ENCODE peak calls at places on chromosome 1, in ten cellular contexts. C is AG04450, Z is cardiac muscle cell, X is testis, W is heart right ventricle, E is transverse colon, T is suprapubic skin, Q is SK-N-MC, B is mucosa of descending colon, I is A549. P is an unnamed sample.

GRCh38 chr1:78114034-78114956 is 68.5 kb downstream of the GIPC2 start:
- DNase-seq in I (peak; percentile 48), X (peak; percentile 69), C (peak; percentile 53), T (peak; percentile 68), Z (peak; percentile 88), E (peak; percentile 54), Q (peak; percentile 72), W (peak; percentile 66), B (no peak), P (peak; percentile 68)

GRCh38 chr1:180672105-180672504 is 40.3 kb downstream of the XPR1 start:
- DNase-seq in E (no peak), I (no peak), W (no peak), Z (no peak), Q (no peak), X (no peak), B (no peak), C (no peak), T (no peak), P (no peak)

GRCh38 chr1:21216835-21217811 is 40.4 kb upstream of the EIF4G3 start:
- DNase-seq in X (peak; percentile 79), W (no peak), I (peak; percentile 14), Z (peak; percentile 51), T (no peak), E (peak; percentile 63), B (peak; percentile 61), C (no peak), Q (peak; percentile 5), P (peak; percentile 59)

GRCh38 chr1:84772428-84772943 is 82.2 kb upstream of the SSX2IP start:
- DNase-seq in E (peak; percentile 86), Z (peak; percentile 90), B (peak; percentile 57), T (peak; percentile 86), Q (peak; percentile 34), C (peak; percentile 59), I (peak; percentile 54), W (peak; percentile 78), X (peak; percentile 88), P (peak; percentile 58)

GRCh38 chr1:38101037-38101782 is 54.6 kb upstream of the POU3F1 start:
- DNase-seq in B (no peak), Q (no peak), Z (no peak), T (no peak), W (no peak), E (no peak), C (no peak), I (no peak), X (no peak), P (no peak)

GRCh38 chr1:23964235-23964668 is 4.6 kb downstream of the PNRC2 start:
- DNase-seq in I (no peak), Q (no peak), X (no peak), E (no peak), T (no peak), C (no peak), B (no peak), W (no peak), Z (peak; percentile 19), P (no peak)

GRCh38 chr1:174858301-174858700 is 141.4 kb upstream of the CACYBP start:
- DNase-seq in C (no peak), I (no peak), T (no peak), E (no peak), B (no peak), Q (no peak), Z (no peak), X (no peak), W (no peak), P (no peak)

GRCh38 chr1:181010789-181011188 is 11.9 kb downstream of the STX6 start:
- DNase-seq in Q (no peak), C (peak; percentile 32), E (no peak), T (no peak), X (no peak), B (no peak), Z (peak; percentile 67), I (no peak), W (no peak), P (no peak)

GRCh38 chr1:161864577-161864976 is 98.5 kb downstream of the ATF6 start:
- DNase-seq in X (peak; percentile 64), Z (peak; percentile 55), W (peak; percentile 11), Q (no peak), T (no peak), E (no peak), B (no peak), I (no peak), C (no peak), P (no peak)

GRCh38 chr1:44294588-44295007 is 60.5 kb downstream of the ERI3 start:
- DNase-seq in Z (peak; percentile 86), X (peak; percentile 85), W (peak; percentile 9), I (peak; percentile 28), B (peak; percentile 68), T (no peak), Q (no peak), C (peak; percentile 11), E (peak; percentile 64), P (peak; percentile 50)

GRCh38 chr1:43552813-43553212 is 22.1 kb downstream of the PTPRF start:
- DNase-seq in C (no peak), B (peak; percentile 77), Z (peak; percentile 81), I (no peak), T (no peak), Q (no peak), E (peak; percentile 74), X (no peak), W (peak; percentile 57), P (no peak)

GRCh38 chr1:233364695-233365539 is 37.4 kb downstream of the MAP3K21 start:
- DNase-seq in C (no peak), W (no peak), E (no peak), Q (peak; percentile 6), T (no peak), Z (peak; percentile 48), I (peak; percentile 21), B (no peak), X (no peak), P (no peak)

GRCh38 chr1:17719874-17720273 is 35.3 kb upstream of the ACTL8 start:
- DNase-seq in E (no peak), X (no peak), I (no peak), T (no peak), W (no peak), Q (no peak), Z (peak; percentile 46), C (no peak), B (no peak), P (no peak)

GRCh38 chr1:19960621-19961020 is 18.8 kb downstream of the PLA2G2A start:
- DNase-seq in W (no peak), Z (no peak), B (no peak), X (no peak), Q (no peak), I (no peak), C (no peak), E (no peak), T (no peak), P (no peak)

GRCh38 chr1:53956308-53957168 is 10.4 kb downstream of the LRRC42 start:
- DNase-seq in Q (no peak), T (no peak), X (no peak), C (no peak), E (no peak), W (no peak), Z (peak; percentile 21), B (no peak), I (no peak), P (peak; percentile 39)

GRCh38 chr1:53619811-53620619 is 118.9 kb downstream of the GLIS1 start:
- DNase-seq in X (peak; percentile 11), Q (no peak), W (no peak), B (no peak), I (no peak), Z (no peak), E (peak; percentile 6), T (peak; percentile 21), C (peak; percentile 8), P (no peak)

GRCh38 chr1:11847667-11848445 is at the start of gene NPPA:
- DNase-seq in C (no peak), E (no peak), W (peak; percentile 23), X (no peak), I (no peak), T (no peak), Z (no peak), B (no peak), Q (no peak), P (no peak)

GRCh38 chr1:67405473-67406245 is 24.5 kb downstream of the SERBP1 start:
- DNase-seq in I (no peak), Z (no peak), Q (no peak), T (no peak), E (no peak), B (no peak), X (no peak), C (no peak), W (no peak), P (no peak)

DNA sequence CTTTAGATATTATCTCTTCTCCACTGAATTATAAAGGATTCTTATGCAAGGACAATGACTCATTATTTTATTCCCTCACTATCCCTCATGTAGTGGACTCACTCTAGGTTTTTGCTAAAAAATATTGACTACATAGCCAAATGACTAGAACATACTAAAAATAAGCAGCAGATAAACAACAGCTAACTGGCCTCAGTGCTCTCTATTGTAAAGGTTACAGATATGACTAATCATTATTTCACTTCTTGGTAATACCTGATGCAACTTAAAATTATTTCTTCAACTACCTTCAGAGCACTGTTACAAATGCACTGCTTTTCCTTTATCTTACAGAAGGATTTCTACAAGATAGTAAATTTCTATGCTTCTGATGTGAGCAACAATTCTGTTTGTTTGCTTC is 147.6 kb upstream of the DEPDC1 start:
- DNase-seq in Z (no peak), E (no peak), Q (no peak), X (no peak), W (no peak), C (no peak), T (no peak), I (no peak), B (no peak), P (no peak)
- H3K9me3 ChIP-seq in Z (no peaks in the 10 kb centered on the region), E (no peaks in the 10 kb centered on the region), Q (no peaks in the 10 kb centered on the region), X (no peaks in the 10 kb centered on the region), W (no peaks in the 10 kb centered on the region), C (no peaks in the 10 kb centered on the region), T (no peaks in the 10 kb centered on the region), I (no peaks in the 10 kb centered on the region), B (no peaks in the 10 kb centered on the region), P (no peaks in the 10 kb centered on the region)

DNA sequence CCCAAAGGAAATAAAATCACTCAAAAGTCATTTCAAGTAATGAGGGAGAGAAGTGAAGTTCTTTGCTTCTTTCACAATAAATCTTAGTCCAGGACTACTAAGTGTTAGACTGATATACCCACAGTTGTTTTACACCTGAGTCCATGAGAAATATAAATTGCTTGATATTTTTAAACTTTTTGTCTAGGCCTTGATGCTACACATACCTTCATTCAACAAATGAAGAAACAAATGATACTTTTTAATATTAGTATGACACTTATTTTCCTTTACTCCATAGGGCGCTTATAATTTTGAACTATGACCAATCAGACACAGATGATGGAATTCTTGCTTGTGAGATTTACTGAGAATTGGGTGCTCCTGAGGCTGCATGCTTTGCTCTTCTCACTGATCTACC is at the start of gene OR14K1:
- DNase-seq in E (no peak), W (no peak), Q (no peak), X (no peak), I (no peak), C (no peak), T (no peak), B (no peak), Z (no peak), P (no peak)
- H3K9me3 ChIP-seq in E (no peaks in the 10 kb centered on the region), W (no peaks in the 10 kb centered on the region), Q (no peaks in the 10 kb centered on the region), X (no peaks in the 10 kb centered on the region), I (no peaks in the 10 kb centered on the region), C (peaks cover 13% of the 10 kb centered on the region), T (peaks cover 8% of the 10 kb centered on the region), B (no peaks in the 10 kb centered on the region), Z (no peaks in the 10 kb centered on the region), P (no peaks in the 10 kb centered on the region)

GRCh38 chr1:152162826-152163463 is 3.9 kb upstream of the RPTN start:
- DNase-seq in X (no peak), I (peak; percentile 28), T (no peak), E (no peak), B (no peak), Q (no peak), W (no peak), Z (peak; percentile 80), C (no peak), P (peak; percentile 66)
- H3K9me3 ChIP-seq in X (no peaks in the 10 kb centered on the region), I (no peaks in the 10 kb centered on the region), T (no peaks in the 10 kb centered on the region), E (no peaks in the 10 kb centered on the region), B (no peaks in the 10 kb centered on the region), Q (no peaks in the 10 kb centered on the region), W (no peaks in the 10 kb centered on the region), Z (no peaks in the 10 kb centered on the region), C (no peaks in the 10 kb centered on the region), P (no peaks in the 10 kb centered on the region)

GRCh38 chr1:239242404-239242803 is 144.0 kb upstream of the CHRM3 start:
- DNase-seq in Q (no peak), C (no peak), Z (no peak), E (no peak), I (no peak), B (no peak), T (no peak), W (no peak), X (no peak), P (no peak)
- H3K9me3 ChIP-seq in Q (no peaks in the 10 kb centered on the region), C (peaks cover 16% of the 10 kb centered on the region), Z (no peaks in the 10 kb centered on the region), E (no peaks in the 10 kb centered on the region), I (peaks cover 3% of the 10 kb centered on the region), B (no peaks in the 10 kb centered on the region), T (peaks cover 6% of the 10 kb centered on the region), W (no peaks in the 10 kb centered on the region), X (no peaks in the 10 kb centered on the region), P (no peaks in the 10 kb centered on the region)

P was measured in Caco-2.